ENCODE peak calls at places on chromosomes 3 and 15, in four cellular contexts. X, Q, E and R are unnamed samples.
A peak's percentile ranks its signal among the peaks of the same experiment; 100 is the strongest.

GRCh38 chr3:114179575-114179974 is 723 bp upstream of the DRD3 start:
- DNase-seq in E (peak; percentile 27), Q (peak; percentile 55), X (no peak), R (no peak)

GRCh38 chr3:134824676-134825290 is 29.7 kb downstream of the EPHB1 start:
- DNase-seq in X (no peak), Q (no peak), E (no peak), R (no peak)

GRCh38 chr3:18351069-18351628 is 74.0 kb downstream of the SATB1 start:
- DNase-seq in E (no peak), X (no peak), Q (no peak), R (no peak)

GRCh38 chr3:27681249-27681748 is 40.8 kb downstream of the EOMES start:
- DNase-seq in E (peak; percentile 77), X (peak; percentile 59), Q (peak; percentile 89), R (no peak)

GRCh38 chr3:45915518-45916231 is 27.6 kb upstream of the CXCR6 start:
- DNase-seq in X (peak; percentile 71), Q (peak; percentile 65), E (peak; percentile 88), R (peak; percentile 53)

GRCh38 chr3:46874430-46874829 is 3.1 kb upstream of the PTH1R start:
- DNase-seq in E (no peak), X (no peak), Q (no peak), R (no peak)

GRCh38 chr3:107938128-107938527 is 152.7 kb downstream of the CD47 start:
- DNase-seq in X (peak; percentile 22), E (peak; percentile 17), Q (peak; percentile 77), R (no peak)

GRCh38 chr3:145952541-145952940 is 208.4 kb downstream of the PLOD2 start:
- DNase-seq in Q (peak; percentile 73), X (no peak), E (peak; percentile 99), R (no peak)

GRCh38 chr15:90451215-90451850 is 63.3 kb downstream of the IQGAP1 start:
- DNase-seq in X (peak; percentile 34), E (peak; percentile 78), Q (no peak), R (no peak)

GRCh38 chr3:187131981-187132380 is 7.3 kb downstream of the RPL39L start:
- DNase-seq in Q (no peak), E (no peak), X (no peak), R (no peak)

GRCh38 chr15:94592495-94592894 is 361.1 kb downstream of the MCTP2 start:
- DNase-seq in E (no peak), X (no peak), Q (no peak), R (no peak)

GRCh38 chr3:43106293-43106628 is 382 bp upstream of the POMGNT2 start:
- DNase-seq in Q (no peak), X (no peak), E (no peak), R (no peak)

GRCh38 chr15:69377137-69377536 is 37.0 kb upstream of the KIF23 start:
- DNase-seq in X (no peak), E (no peak), Q (no peak), R (no peak)